ENCODE peak calls at places on chromosome 13, in eight cellular contexts. R is smooth muscle cell of the brain vasculature, A is posterior cingulate gyrus, I is T-helper 1 cell, L is AG09319, S is retinal pigment epithelial cell, O is left colon, G is tibial nerve. H is an unnamed sample.

GRCh38 chr13:93224545-93224944 is 2.1 kb upstream of the GPC6 start:
- DNase-seq in I (no peak), L (no peak), O (no peak), R (no peak), G (no peak), S (no peak), A (no peak), H (peak)

GRCh38 chr13:96091164-96091931 is 1.4 kb downstream of the HS6ST3 start:
- DNase-seq in G (no peak), A (peak), I (no peak), R (no peak), S (no peak), L (no peak), O (peak), H (peak)

GRCh38 chr13:30388401-30389283 is 33.7 kb upstream of the UBE2L5 start:
- DNase-seq in S (no peak), G (no peak), A (no peak), L (no peak), I (no peak), R (no peak), O (no peak), H (no peak)

GRCh38 chr13:35140321-35140720 is 198.3 kb downstream of the NBEA start:
- DNase-seq in L (no peak), R (no peak), S (no peak), A (no peak), G (no peak), O (no peak), I (no peak), H (no peak)

GRCh38 chr13:113045214-113046007 is 60.2 kb upstream of the F7 start:
- DNase-seq in S (no peak), G (no peak), I (no peak), A (no peak), R (no peak), O (no peak), L (no peak), H (no peak)

GRCh38 chr13:100794575-100794974 is 120.0 kb upstream of the TMTC4 start:
- DNase-seq in I (no peak), O (no peak), L (no peak), S (no peak), G (no peak), A (no peak), R (no peak), H (no peak)

GRCh38 chr13:91212229-91212628 is 135.3 kb upstream of the MIR17HG start:
- DNase-seq in A (no peak), L (no peak), O (no peak), R (no peak), G (no peak), I (no peak), S (no peak), H (no peak)

GRCh38 chr13:102651392-102651791 is 43.5 kb downstream of the METTL21C start:
- DNase-seq in O (no peak), R (no peak), A (no peak), S (no peak), G (no peak), L (no peak), I (no peak), H (peak)

GRCh38 chr13:23824355-23824754 is 64.8 kb downstream of the MIPEP start:
- DNase-seq in R (no peak), I (no peak), A (no peak), L (no peak), S (no peak), O (no peak), G (no peak), H (no peak)